ENCODE peak calls at places on chromosome X, in four cellular contexts. One of them, this sample, is unnamed.

GRCh38 chrX:136211766-136212556 is 39.2 kb downstream of the MAP7D3 start:
- DNase-seq in Caki2: no peak
- DNase-seq in NCI-H82: peak
- DNase-seq in RPMI8226: no peak
- DNase-seq in this sample: no peak

GRCh38 chrX:132216806-132217202 is 2.4 kb downstream of the RAP2C start:
- DNase-seq in Caki2: no peak
- DNase-seq in NCI-H82: peak
- DNase-seq in RPMI8226: peak
- DNase-seq in this sample: no peak

GRCh38 chrX:118523920-118524319 is 28.3 kb downstream of the DOCK11 start:
- DNase-seq in Caki2: no peak
- DNase-seq in NCI-H82: no peak
- DNase-seq in RPMI8226: no peak
- DNase-seq in this sample: no peak

GRCh38 chrX:44344194-44344593 is 722 bp upstream of the EFHC2 start:
- DNase-seq in Caki2: no peak
- DNase-seq in NCI-H82: no peak
- DNase-seq in RPMI8226: peak
- DNase-seq in this sample: no peak

GRCh38 chrX:39477438-39478120 is 620.2 kb downstream of the BCOR start:
- DNase-seq in Caki2: no peak
- DNase-seq in NCI-H82: peak
- DNase-seq in RPMI8226: peak
- DNase-seq in this sample: no peak

GRCh38 chrX:47771473-47771872 is 65.2 kb upstream of the ZNF81 start:
- DNase-seq in Caki2: no peak
- DNase-seq in NCI-H82: no peak
- DNase-seq in RPMI8226: no peak
- DNase-seq in this sample: no peak

GRCh38 chrX:42499620-42500019 is 278.3 kb downstream of the PPP1R2C start:
- DNase-seq in Caki2: no peak
- DNase-seq in NCI-H82: no peak
- DNase-seq in RPMI8226: no peak
- DNase-seq in this sample: no peak

GRCh38 chrX:103718120-103718519 is 7.4 kb downstream of the TMEM31 start:
- DNase-seq in Caki2: no peak
- DNase-seq in NCI-H82: no peak
- DNase-seq in RPMI8226: no peak
- DNase-seq in this sample: no peak

GRCh38 chrX:129609395-129609794 is 45.4 kb downstream of the APLN start:
- DNase-seq in Caki2: no peak
- DNase-seq in NCI-H82: peak
- DNase-seq in RPMI8226: no peak
- DNase-seq in this sample: no peak

This sample was measured in mesothelial cell of epicardium.